ENCODE peak calls at places on chromosomes 7 and 10, in seven cellular contexts. Q, D, Y, H, C, I and T are unnamed samples.

GRCh38 chr7:73521636-73522080 is 435 bp downstream of the BAZ1B start:
- DNase-seq in C (no peak), Q (peak), Y (no peak), D (no peak), I (no peak), H (no peak), T (no peak)

GRCh38 chr7:86833360-86833759 is 189.7 kb downstream of the GRM3 start:
- DNase-seq in C (no peak), I (no peak), Y (no peak), D (no peak), Q (no peak), H (no peak), T (no peak)

GRCh38 chr7:17584822-17585221 is 286.4 kb downstream of the AHR start:
- DNase-seq in H (no peak), C (peak), D (no peak), Y (peak), Q (peak), I (no peak), T (peak)

GRCh38 chr10:132163278-132163765 is 23.4 kb upstream of the DPYSL4 start:
- DNase-seq in D (no peak), Q (no peak), Y (peak), C (peak), H (peak), I (no peak), T (peak)

GRCh38 chr7:115888981-115889668 is 141.4 kb downstream of the TFEC start:
- DNase-seq in I (no peak), C (no peak), D (no peak), Y (no peak), Q (no peak), H (no peak), T (no peak)

GRCh38 chr10:30415613-30416012 is 18.4 kb upstream of the MAP3K8 start:
- DNase-seq in D (no peak), I (no peak), C (no peak), Y (no peak), H (no peak), Q (no peak), T (no peak)

GRCh38 chr10:68812420-68812819 is 14.9 kb upstream of the STOX1 start:
- DNase-seq in D (no peak), Q (no peak), Y (no peak), C (no peak), I (no peak), H (no peak), T (no peak)

GRCh38 chr7:4725014-4725951 is 43.2 kb downstream of the FOXK1 start:
- DNase-seq in C (peak), H (peak), D (no peak), Y (peak), I (no peak), Q (peak), T (peak)

GRCh38 chr10:125144693-125145623 is 15.4 kb downstream of the CTBP2 start:
- DNase-seq in Y (peak), Q (peak), I (no peak), D (no peak), H (peak), C (peak), T (peak)